ENCODE peak calls at places on chromosome 10, in five cellular contexts. One of them, this sample, is unnamed.
A peak's percentile ranks its signal among the peaks of the same experiment; 100 is the strongest.

GRCh38 chr10:77319557-77319956 is 318.1 kb downstream of the KCNMA1 start:
- DNase-seq in SK-N-SH: no peak
- DNase-seq in HL-60: no peak
- DNase-seq in GM12878: no peak
- DNase-seq in stomach: no peak
- DNase-seq in this sample: no peak

GRCh38 chr10:83144461-83144860 is 994.8 kb upstream of the GHITM start:
- DNase-seq in HL-60: no peak
- DNase-seq in stomach: no peak
- DNase-seq in SK-N-SH: no peak
- DNase-seq in GM12878: no peak
- DNase-seq in this sample: no peak

GRCh38 chr10:128627811-128628210 is 501.6 kb upstream of the MKI67 start:
- DNase-seq in HL-60: no peak
- DNase-seq in stomach: no peak
- DNase-seq in GM12878: no peak
- DNase-seq in SK-N-SH: no peak
- DNase-seq in this sample: no peak

GRCh38 chr10:13943735-13944398 is 357.1 kb downstream of the PRPF18 start:
- DNase-seq in SK-N-SH: no peak
- DNase-seq in GM12878: no peak
- DNase-seq in stomach: no peak
- DNase-seq in HL-60: no peak
- DNase-seq in this sample: no peak

GRCh38 chr10:89001428-89002072 is 11.0 kb downstream of the FAS start:
- DNase-seq in SK-N-SH: no peak
- DNase-seq in GM12878: no peak
- DNase-seq in HL-60: no peak
- DNase-seq in stomach: no peak
- DNase-seq in this sample: no peak

GRCh38 chr10:91381562-91381923 is 28.6 kb upstream of the HECTD2 start:
- DNase-seq in SK-N-SH: peak; percentile 58
- DNase-seq in stomach: no peak
- DNase-seq in GM12878: no peak
- DNase-seq in HL-60: no peak
- DNase-seq in this sample: no peak

GRCh38 chr10:87658383-87658795 is 1.3 kb upstream of the PAPSS2 start:
- DNase-seq in SK-N-SH: no peak
- DNase-seq in stomach: no peak
- DNase-seq in HL-60: no peak
- DNase-seq in GM12878: no peak
- DNase-seq in this sample: no peak

GRCh38 chr10:104077282-104078151 is 8.2 kb downstream of the COL17A1 start:
- DNase-seq in stomach: no peak
- DNase-seq in GM12878: no peak
- DNase-seq in HL-60: no peak
- DNase-seq in SK-N-SH: no peak
- DNase-seq in this sample: no peak

GRCh38 chr10:33187427-33187999 is 147.0 kb downstream of the NRP1 start:
- DNase-seq in SK-N-SH: no peak
- DNase-seq in stomach: no peak
- DNase-seq in GM12878: no peak
- DNase-seq in HL-60: no peak
- DNase-seq in this sample: no peak

GRCh38 chr10:43694526-43694925 is 45.8 kb upstream of the ZNF32 start:
- DNase-seq in SK-N-SH: no peak
- DNase-seq in HL-60: no peak
- DNase-seq in stomach: no peak
- DNase-seq in GM12878: no peak
- DNase-seq in this sample: no peak

GRCh38 chr10:119374236-119374635 is 166.9 kb downstream of the GRK5 start:
- DNase-seq in SK-N-SH: no peak
- DNase-seq in HL-60: no peak
- DNase-seq in stomach: no peak
- DNase-seq in GM12878: no peak
- DNase-seq in this sample: no peak

GRCh38 chr10:129833988-129834387 is 130.1 kb downstream of the EBF3 start:
- DNase-seq in GM12878: no peak
- DNase-seq in stomach: no peak
- DNase-seq in SK-N-SH: no peak
- DNase-seq in HL-60: no peak
- DNase-seq in this sample: no peak

GRCh38 chr10:76546411-76546810 is 1091.2 kb downstream of the KCNMA1 start:
- DNase-seq in stomach: no peak
- DNase-seq in SK-N-SH: no peak
- DNase-seq in GM12878: no peak
- DNase-seq in HL-60: no peak
- DNase-seq in this sample: no peak

GRCh38 chr10:17062493-17063487 is 66.8 kb downstream of the CUBN start:
- DNase-seq in SK-N-SH: no peak
- DNase-seq in GM12878: no peak
- DNase-seq in HL-60: no peak
- DNase-seq in stomach: no peak
- DNase-seq in this sample: no peak

GRCh38 chr10:58625070-58625469 is 112.4 kb downstream of the BICC1 start:
- DNase-seq in SK-N-SH: no peak
- DNase-seq in stomach: no peak
- DNase-seq in GM12878: no peak
- DNase-seq in HL-60: no peak
- DNase-seq in this sample: no peak

GRCh38 chr10:63266337-63267327 is 133.5 kb downstream of the NRBF2 start:
- DNase-seq in SK-N-SH: no peak
- DNase-seq in HL-60: no peak
- DNase-seq in stomach: no peak
- DNase-seq in GM12878: no peak
- DNase-seq in this sample: no peak

GRCh38 chr10:132986576-132986975 is 44.2 kb upstream of the CFAP46 start:
- DNase-seq in SK-N-SH: no peak
- DNase-seq in stomach: no peak
- DNase-seq in GM12878: no peak
- DNase-seq in HL-60: no peak
- DNase-seq in this sample: no peak

GRCh38 chr10:91006752-91007346 is 86.0 kb upstream of the ANKRD1 start:
- DNase-seq in stomach: no peak
- DNase-seq in SK-N-SH: no peak
- DNase-seq in HL-60: no peak
- DNase-seq in GM12878: peak; percentile 96
- DNase-seq in this sample: no peak

GRCh38 chr10:127337801-127338200 is 141.4 kb upstream of the INSYN2A start:
- DNase-seq in HL-60: no peak
- DNase-seq in GM12878: no peak
- DNase-seq in stomach: no peak
- DNase-seq in SK-N-SH: no peak
- DNase-seq in this sample: no peak

GRCh38 chr10:93073539-93074136 is at the start of gene CYP26A1:
- DNase-seq in SK-N-SH: peak; percentile 64
- DNase-seq in HL-60: no peak
- DNase-seq in stomach: no peak
- DNase-seq in GM12878: no peak
- DNase-seq in this sample: no peak

GRCh38 chr10:73456187-73456890 is 23.0 kb upstream of the MSS51 start:
- DNase-seq in SK-N-SH: no peak
- DNase-seq in HL-60: no peak
- DNase-seq in stomach: no peak
- DNase-seq in GM12878: no peak
- DNase-seq in this sample: no peak

GRCh38 chr10:99619851-99620712 is at the start of gene SLC25A28:
- DNase-seq in SK-N-SH: peak; percentile 95
- DNase-seq in HL-60: peak; percentile 98
- DNase-seq in GM12878: peak; percentile 100
- DNase-seq in stomach: peak; percentile 93
- DNase-seq in this sample: peak; percentile 95

GRCh38 chr10:78194539-78195402 is 161.1 kb downstream of the RPS24 start:
- DNase-seq in stomach: no peak
- DNase-seq in HL-60: no peak
- DNase-seq in SK-N-SH: peak; percentile 84
- DNase-seq in GM12878: no peak
- DNase-seq in this sample: no peak

GRCh38 chr10:28541695-28542365 is 8.9 kb downstream of the WAC start:
- DNase-seq in SK-N-SH: peak; percentile 12
- DNase-seq in stomach: no peak
- DNase-seq in HL-60: no peak
- DNase-seq in GM12878: no peak
- DNase-seq in this sample: no peak

GRCh38 chr10:7408494-7409044 is 2.3 kb downstream of the SFMBT2 start:
- DNase-seq in GM12878: no peak
- DNase-seq in HL-60: peak; percentile 21
- DNase-seq in stomach: peak; percentile 49
- DNase-seq in SK-N-SH: peak; percentile 90
- DNase-seq in this sample: peak; percentile 50

GRCh38 chr10:14833106-14833505 is 4.7 kb downstream of the CDNF start:
- DNase-seq in stomach: no peak
- DNase-seq in HL-60: no peak
- DNase-seq in GM12878: no peak
- DNase-seq in SK-N-SH: no peak
- DNase-seq in this sample: no peak

GRCh38 chr10:112565434-112566053 is 118.5 kb downstream of the VTI1A start:
- DNase-seq in HL-60: peak; percentile 49
- DNase-seq in SK-N-SH: peak; percentile 60
- DNase-seq in stomach: peak; percentile 30
- DNase-seq in GM12878: no peak
- DNase-seq in this sample: peak; percentile 32

GRCh38 chr10:23368816-23369640 is 24.4 kb upstream of the C10orf67 start:
- DNase-seq in stomach: no peak
- DNase-seq in GM12878: peak; percentile 68
- DNase-seq in HL-60: no peak
- DNase-seq in SK-N-SH: no peak
- DNase-seq in this sample: no peak

GRCh38 chr10:34687434-34688205 is 127.5 kb downstream of the PARD3 start:
- DNase-seq in stomach: no peak
- DNase-seq in SK-N-SH: no peak
- DNase-seq in GM12878: no peak
- DNase-seq in HL-60: no peak
- DNase-seq in this sample: no peak

GRCh38 chr10:69577268-69578232 is 4.3 kb upstream of the NEUROG3 start:
- DNase-seq in stomach: no peak
- DNase-seq in GM12878: no peak
- DNase-seq in HL-60: no peak
- DNase-seq in SK-N-SH: peak; percentile 52
- DNase-seq in this sample: no peak

GRCh38 chr10:121702351-121703320 is 104.4 kb upstream of the FGFR2 start:
- DNase-seq in SK-N-SH: no peak
- DNase-seq in HL-60: no peak
- DNase-seq in stomach: no peak
- DNase-seq in GM12878: no peak
- DNase-seq in this sample: no peak

GRCh38 chr10:126468876-126469643 is 80.8 kb upstream of the ADAM12 start:
- DNase-seq in HL-60: no peak
- DNase-seq in GM12878: no peak
- DNase-seq in SK-N-SH: no peak
- DNase-seq in stomach: no peak
- DNase-seq in this sample: no peak

GRCh38 chr10:29790223-29790622 is 155.5 kb upstream of the SVIL start:
- DNase-seq in HL-60: no peak
- DNase-seq in GM12878: no peak
- DNase-seq in stomach: no peak
- DNase-seq in SK-N-SH: no peak
- DNase-seq in this sample: no peak
- TF ChIP-seq POLR2AphosphoS5 in HL-60: no peak
- TF ChIP-seq POLR2AphosphoS5 in GM12878: no peak
- TF ChIP-seq POLR2AphosphoS5 in stomach: no peak
- TF ChIP-seq POLR2AphosphoS5 in SK-N-SH: no peak
- TF ChIP-seq POLR2AphosphoS5 in this sample: no peak

GRCh38 chr10:79404690-79405131 is 40.7 kb downstream of the ZCCHC24 start:
- DNase-seq in HL-60: no peak
- DNase-seq in stomach: no peak
- DNase-seq in GM12878: no peak
- DNase-seq in SK-N-SH: no peak
- DNase-seq in this sample: peak; percentile 4
- H3K27ac ChIP-seq in HL-60: no peak overlapping the region
- H3K27ac ChIP-seq in stomach: no peak overlapping the region
- H3K27ac ChIP-seq in GM12878: no peak overlapping the region
- H3K27ac ChIP-seq in SK-N-SH: no peak overlapping the region
- H3K27ac ChIP-seq in this sample: no peak overlapping the region

DNA sequence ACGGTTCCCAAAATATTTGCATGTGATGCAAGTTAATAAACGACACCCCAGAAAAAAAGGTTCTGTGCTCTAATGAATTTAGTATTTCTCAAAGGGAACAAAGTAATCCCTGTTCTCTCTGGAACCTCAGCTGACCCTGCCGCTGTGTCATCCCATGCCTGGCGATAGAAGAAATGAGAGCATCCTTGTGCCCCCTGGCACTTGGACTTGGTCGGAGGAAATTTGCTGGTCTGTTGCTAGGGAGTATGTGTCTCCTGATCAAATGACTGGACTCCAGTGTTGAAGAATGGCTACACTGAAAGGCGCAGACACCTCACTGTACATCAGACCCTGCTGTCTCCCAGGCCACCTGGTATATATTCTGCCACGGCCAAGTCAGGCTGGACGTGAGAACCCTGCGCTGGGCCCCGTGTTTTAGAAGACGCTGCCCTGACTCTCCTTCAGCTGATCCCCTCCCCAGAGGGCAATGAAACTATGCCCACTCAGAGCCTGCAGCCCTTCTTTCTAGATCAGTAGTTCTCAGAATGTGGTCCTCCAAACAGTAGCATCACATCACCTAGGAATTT is 67.2 kb downstream of the THNSL1 start:
- DNase-seq in SK-N-SH: no peak
- DNase-seq in stomach: no peak
- DNase-seq in GM12878: no peak
- DNase-seq in HL-60: no peak
- DNase-seq in this sample: no peak
- TF ChIP-seq POLR2AphosphoS5 in SK-N-SH: no peak
- TF ChIP-seq POLR2AphosphoS5 in stomach: no peak
- TF ChIP-seq POLR2AphosphoS5 in GM12878: no peak
- TF ChIP-seq POLR2AphosphoS5 in HL-60: no peak
- TF ChIP-seq POLR2AphosphoS5 in this sample: no peak

DNA sequence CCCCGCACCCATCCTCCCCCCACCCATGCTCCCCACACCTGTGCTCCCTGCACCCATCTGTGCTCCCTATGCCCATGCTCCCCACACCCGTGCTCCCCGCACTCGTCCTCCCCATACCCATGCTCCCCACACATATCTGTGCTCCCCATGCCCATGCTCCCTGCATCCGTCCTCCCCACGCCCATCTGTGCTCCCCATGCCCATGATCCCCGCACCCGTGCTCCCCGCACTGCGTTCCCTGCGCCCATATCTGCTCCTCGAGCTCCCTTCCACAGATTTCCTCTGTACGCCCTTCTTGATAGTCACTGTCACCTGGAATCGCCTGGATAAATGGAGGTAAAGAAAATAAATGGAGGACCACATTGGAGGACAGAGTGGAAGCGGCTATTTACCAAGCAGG is 9.9 kb downstream of the DIP2C start:
- DNase-seq in HL-60: no peak
- DNase-seq in SK-N-SH: no peak
- DNase-seq in GM12878: no peak
- DNase-seq in stomach: no peak
- DNase-seq in this sample: no peak
- H3K27ac ChIP-seq in HL-60: no peak overlapping the region
- H3K27ac ChIP-seq in SK-N-SH: no peak overlapping the region
- H3K27ac ChIP-seq in GM12878: no peak overlapping the region
- H3K27ac ChIP-seq in stomach: no peak overlapping the region
- H3K27ac ChIP-seq in this sample: peak overlapping the region; percentile 89

GRCh38 chr10:124554085-124554858 is 92.6 kb downstream of the LHPP start:
- DNase-seq in SK-N-SH: no peak
- DNase-seq in stomach: no peak
- DNase-seq in HL-60: no peak
- DNase-seq in GM12878: no peak
- DNase-seq in this sample: no peak
- TF ChIP-seq POLR2AphosphoS5 in SK-N-SH: no peak
- TF ChIP-seq POLR2AphosphoS5 in stomach: no peak
- TF ChIP-seq POLR2AphosphoS5 in HL-60: no peak
- TF ChIP-seq POLR2AphosphoS5 in GM12878: no peak
- TF ChIP-seq POLR2AphosphoS5 in this sample: no peak

This sample was measured in transverse colon.